ENCODE peak calls at places on chromosome 21, in four cellular contexts. X is iris pigment epithelial cell, E is germinal center, F is foreskin fibroblast. L is an unnamed sample.

GRCh38 chr21:41923641-41924342 is 30.0 kb downstream of the C2CD2 start:
- DNase-seq in E (no peak), X (peak), F (no peak), L (no peak)

GRCh38 chr21:33265664-33266049 is 510 bp upstream of the IL10RB start:
- DNase-seq in X (peak), E (peak), F (peak), L (no peak)

GRCh38 chr21:28089599-28090421 is 902.9 kb downstream of the LTN1 start:
- DNase-seq in E (no peak), F (no peak), X (no peak), L (no peak)

GRCh38 chr21:31901342-31901741 is 28.5 kb downstream of the HUNK start:
- DNase-seq in X (no peak), F (no peak), E (no peak), L (no peak)

GRCh38 chr21:34639882-34640788 is 25.2 kb upstream of the RCAN1 start:
- DNase-seq in X (peak), F (no peak), E (no peak), L (no peak)

GRCh38 chr21:36859744-36860501 is 106.5 kb downstream of the HLCS start:
- DNase-seq in F (peak), E (peak), X (peak), L (no peak)

GRCh38 chr21:30962013-30962412 is 76.3 kb downstream of the KRTAP19-8 start:
- DNase-seq in X (no peak), F (no peak), E (no peak), L (no peak)

GRCh38 chr21:30831194-30831765 is 1.7 kb upstream of the KRTAP7-1 start:
- DNase-seq in X (peak), F (no peak), E (peak), L (peak)

GRCh38 chr21:14235101-14235500 is 19.1 kb downstream of the RBM11 start:
- DNase-seq in F (no peak), E (no peak), X (no peak), L (no peak)

GRCh38 chr21:33324311-33325221 is at the start of gene IFNAR1:
- DNase-seq in E (peak), X (peak), F (peak), L (peak)

GRCh38 chr21:25079053-25079452 is 528.2 kb downstream of the MRPL39 start:
- DNase-seq in E (no peak), F (no peak), X (no peak), L (no peak)

GRCh38 chr21:36323032-36323431 is 3.0 kb downstream of the MORC3 start:
- DNase-seq in E (no peak), F (no peak), X (no peak), L (no peak)

GRCh38 chr21:26686278-26686677 is 113.2 kb upstream of the CYYR1 start:
- DNase-seq in F (no peak), E (no peak), X (peak), L (no peak)

GRCh38 chr21:44735821-44736220 is 24.4 kb upstream of the TSPEAR start:
- DNase-seq in F (no peak), E (no peak), X (no peak), L (no peak)

GRCh38 chr21:42655797-42656770 is 2.7 kb downstream of the PDE9A start:
- DNase-seq in E (no peak), F (no peak), X (no peak), L (no peak)

GRCh38 chr21:38349111-38349746 is 92.4 kb downstream of the KCNJ15 start:
- DNase-seq in E (no peak), X (peak), F (no peak), L (no peak)

GRCh38 chr21:36710729-36711048 is 11.8 kb downstream of the SIM2 start:
- DNase-seq in F (no peak), E (no peak), X (no peak), L (no peak)

GRCh38 chr21:15735409-15735808 is 5.6 kb downstream of the USP25 start:
- DNase-seq in F (no peak), E (no peak), X (no peak), L (no peak)

GRCh38 chr21:44510508-44511218 is 29.3 kb downstream of the KRTAP10-1 start:
- DNase-seq in E (peak), X (peak), F (no peak), L (peak)

GRCh38 chr21:33670076-33670475 is 27.8 kb downstream of the ITSN1 start:
- DNase-seq in F (peak), X (no peak), E (no peak), L (no peak)

GRCh38 chr21:34825101-34825500 is 156.3 kb downstream of the CLIC6 start:
- DNase-seq in E (no peak), F (no peak), X (no peak), L (no peak)

GRCh38 chr21:43763901-43764523 is 12.1 kb downstream of the CSTB start:
- DNase-seq in E (no peak), F (no peak), X (no peak), L (no peak)

GRCh38 chr21:35088235-35088865 is 39.2 kb upstream of the RUNX1 start:
- DNase-seq in X (peak), F (no peak), E (no peak), L (no peak)

GRCh38 chr21:44372616-44373015 is 19.2 kb downstream of the TRPM2 start:
- DNase-seq in E (no peak), F (no peak), X (no peak), L (no peak)

GRCh38 chr21:33212159-33212851 is 17.4 kb upstream of the IFNAR2 start:
- DNase-seq in E (no peak), F (no peak), X (peak), L (no peak)

GRCh38 chr21:26715878-26716506 is 129.2 kb downstream of the ADAMTS1 start:
- DNase-seq in E (peak), F (peak), X (peak), L (peak)

GRCh38 chr21:41895643-41896493 is 16.7 kb upstream of the PRDM15 start:
- DNase-seq in F (no peak), X (peak), E (peak), L (no peak)

GRCh38 chr21:35360870-35361570 is 311.9 kb upstream of the RUNX1 start:
- DNase-seq in E (no peak), F (no peak), X (no peak), L (no peak)

GRCh38 chr21:33968082-33968997 is 52.7 kb upstream of the ATP5PO start:
- DNase-seq in X (peak), F (peak), E (peak), L (no peak)

GRCh38 chr21:33364830-33365229 is 38.4 kb upstream of the IFNGR2 start:
- DNase-seq in E (no peak), X (no peak), F (no peak), L (no peak)

GRCh38 chr21:24375201-24375600 is 1232.1 kb downstream of the MRPL39 start:
- DNase-seq in F (no peak), E (no peak), X (no peak), L (no peak)